ENCODE peak calls at places on chromosome 1, in six cellular contexts. D is hepatocyte, K is left ventricle myocardium inferior, J is BJ, Q is SJCRH30, B is GM23248. X is an unnamed sample. For H3K27me3 and H3K36me3, the result is how much of the 10 kb centered on the place peaks cover.

GRCh38 chr1:86741947-86742572 is 37.7 kb downstream of the SH3GLB1 start:
- DNase-seq in D (peak), K (no peak), J (no peak), Q (no peak), B (peak), X (no peak)

GRCh38 chr1:110912784-110913183 is 39.8 kb downstream of the CD53 start:
- DNase-seq in D (no peak), K (no peak), J (no peak), Q (no peak), B (no peak), X (no peak)

GRCh38 chr1:84834419-84835064 is 58.5 kb downstream of the LPAR3 start:
- DNase-seq in D (no peak), K (no peak), J (no peak), Q (no peak), B (peak), X (no peak)

GRCh38 chr1:184060316-184060715 is 8.8 kb downstream of the TSEN15 start:
- DNase-seq in D (no peak), K (no peak), J (no peak), Q (no peak), B (peak), X (no peak)

GRCh38 chr1:49630156-49630555 is 393.6 kb downstream of the AGBL4 start:
- DNase-seq in D (no peak), K (no peak), J (no peak), Q (no peak), B (no peak), X (no peak)

GRCh38 chr1:115677172-115677542 is 35.4 kb downstream of the VANGL1 start:
- DNase-seq in D (no peak), K (no peak), J (no peak), Q (peak), B (no peak), X (no peak)

GRCh38 chr1:101237229-101237837 is 514 bp downstream of the S1PR1 start:
- DNase-seq in D (no peak), K (no peak), J (no peak), Q (peak), B (peak), X (no peak)

GRCh38 chr1:156706647-156707008 is 1.2 kb upstream of the CRABP2 start:
- DNase-seq in D (peak), K (peak), J (no peak), Q (peak), B (peak), X (peak)

GRCh38 chr1:108149796-108150467 is 50.2 kb downstream of the SLC25A24 start:
- DNase-seq in D (no peak), K (no peak), J (peak), Q (no peak), B (peak), X (no peak)

GRCh38 chr1:161480381-161481035 is 24.7 kb upstream of the FCGR2A start:
- DNase-seq in D (no peak), K (no peak), J (no peak), Q (no peak), B (no peak), X (no peak)

GRCh38 chr1:235304549-235305451 is 23.2 kb downstream of the ARID4B start:
- DNase-seq in D (no peak), K (no peak), J (no peak), Q (no peak), B (peak), X (no peak)

GRCh38 chr1:15603050-15603965 is 13.9 kb upstream of the DDI2 start:
- DNase-seq in D (peak), K (peak), J (peak), Q (peak), B (peak), X (peak)

GRCh38 chr1:119551218-119551617 is 44.2 kb downstream of the HSD3B1 start:
- DNase-seq in D (no peak), K (no peak), J (no peak), Q (no peak), B (no peak), X (no peak)

GRCh38 chr1:103496014-103496635 is 29.4 kb upstream of the RNPC3 start:
- DNase-seq in D (no peak), K (no peak), J (peak), Q (no peak), B (peak), X (no peak)

GRCh38 chr1:91697322-91698260 is 188.4 kb downstream of the TGFBR3 start:
- DNase-seq in D (no peak), K (no peak), J (no peak), Q (no peak), B (peak), X (no peak)

GRCh38 chr1:153288634-153289275 is 24.0 kb downstream of the PGLYRP3 start:
- DNase-seq in D (no peak), K (no peak), J (no peak), Q (peak), B (peak), X (peak)

GRCh38 chr1:227786673-227787512 is 28.6 kb upstream of the PRSS38 start:
- DNase-seq in D (no peak), K (no peak), J (no peak), Q (no peak), B (peak), X (peak)

GRCh38 chr1:89598450-89599331 is 34.2 kb upstream of the LRRC8C start:
- DNase-seq in D (peak), K (no peak), J (no peak), Q (no peak), B (peak), X (peak)

GRCh38 chr1:221187174-221187573 is 307.9 kb downstream of the HLX start:
- DNase-seq in D (no peak), K (no peak), J (no peak), Q (no peak), B (no peak), X (no peak)

GRCh38 chr1:63068626-63069025 is 253.7 kb upstream of the FOXD3 start:
- DNase-seq in D (no peak), K (no peak), J (no peak), Q (no peak), B (peak), X (no peak)

GRCh38 chr1:53549287-53549686 is 90.1 kb downstream of the DMRTB1 start:
- DNase-seq in D (no peak), K (no peak), J (no peak), Q (no peak), B (no peak), X (no peak)

GRCh38 chr1:53524428-53525400 is 65.5 kb downstream of the DMRTB1 start:
- DNase-seq in D (no peak), K (peak), J (no peak), Q (peak), B (no peak), X (peak)

GRCh38 chr1:87598429-87598828 is 269.7 kb downstream of the LMO4 start:
- DNase-seq in D (no peak), K (no peak), J (no peak), Q (no peak), B (no peak), X (peak)

GRCh38 chr1:210151063-210151672 is 81.4 kb upstream of the SERTAD4 start:
- DNase-seq in D (no peak), K (no peak), J (no peak), Q (no peak), B (no peak), X (no peak)

GRCh38 chr1:235113183-235113917 is 15.3 kb downstream of the TOMM20 start:
- DNase-seq in D (no peak), K (no peak), J (no peak), Q (no peak), B (no peak), X (no peak)

GRCh38 chr1:7267493-7267892 is 482.2 kb downstream of the CAMTA1 start:
- DNase-seq in D (peak), K (no peak), J (no peak), Q (peak), B (peak), X (no peak)

DNA sequence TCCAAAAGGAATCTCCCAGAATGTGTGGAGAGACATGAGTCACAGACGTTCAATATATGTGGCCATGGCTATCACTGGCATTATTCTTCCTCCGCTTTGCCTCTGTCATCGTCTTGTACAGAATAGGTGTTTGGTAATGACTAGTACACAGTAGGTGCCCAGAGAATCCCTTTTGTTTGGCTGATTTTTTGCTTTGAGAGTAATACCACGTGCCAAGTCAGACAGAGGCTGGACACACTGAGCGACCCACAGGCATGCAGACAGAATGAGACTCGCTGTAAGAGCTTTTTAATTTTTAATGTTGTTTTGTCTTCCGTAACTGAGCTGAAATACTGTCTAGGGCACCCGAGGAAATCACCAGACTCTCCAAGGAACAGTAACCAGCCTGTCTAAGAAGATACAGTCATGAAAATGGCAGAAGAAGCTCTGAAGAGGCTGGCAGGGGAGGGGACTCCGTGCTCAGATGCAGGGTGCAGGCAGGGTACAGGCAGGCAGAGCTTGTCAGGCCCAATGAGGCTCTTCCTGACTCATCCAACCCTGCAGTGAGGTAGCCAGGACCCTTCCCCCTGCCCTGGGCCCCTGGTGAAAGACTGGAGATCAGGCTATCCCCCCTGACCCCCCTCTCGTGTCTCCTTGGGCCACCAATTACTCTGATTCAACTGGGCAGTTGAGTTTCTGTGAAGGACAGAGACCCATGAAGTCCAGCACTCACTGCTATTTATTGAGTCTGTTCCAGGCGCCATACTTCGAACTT is 60.0 kb upstream of the ECE1 start:
- DNase-seq in D (no peak), K (no peak), J (no peak), Q (no peak), B (no peak), X (no peak)
- H3K4me3 ChIP-seq in D (no peak), K (no peak), J (no peak), Q (no peak), B (no peak), X (no peak)

GRCh38 chr1:203172184-203173115 is 3.2 kb downstream of the MYBPH start:
- DNase-seq in D (peak), K (peak), J (no peak), Q (peak), B (peak), X (peak)

GRCh38 chr1:203175237-203176181 is at the start of gene MYBPH:
- DNase-seq in D (no peak), K (peak), J (no peak), Q (no peak), B (no peak), X (peak)

GRCh38 chr1:203174324-203174985 is 1.2 kb downstream of the MYBPH start:
- DNase-seq in D (no peak), K (no peak), J (no peak), Q (no peak), B (no peak), X (peak)

GRCh38 chr1:203173156-203173555 is 2.5 kb downstream of the MYBPH start:
- DNase-seq in D (no peak), K (no peak), J (no peak), Q (no peak), B (no peak), X (no peak)

DNA sequence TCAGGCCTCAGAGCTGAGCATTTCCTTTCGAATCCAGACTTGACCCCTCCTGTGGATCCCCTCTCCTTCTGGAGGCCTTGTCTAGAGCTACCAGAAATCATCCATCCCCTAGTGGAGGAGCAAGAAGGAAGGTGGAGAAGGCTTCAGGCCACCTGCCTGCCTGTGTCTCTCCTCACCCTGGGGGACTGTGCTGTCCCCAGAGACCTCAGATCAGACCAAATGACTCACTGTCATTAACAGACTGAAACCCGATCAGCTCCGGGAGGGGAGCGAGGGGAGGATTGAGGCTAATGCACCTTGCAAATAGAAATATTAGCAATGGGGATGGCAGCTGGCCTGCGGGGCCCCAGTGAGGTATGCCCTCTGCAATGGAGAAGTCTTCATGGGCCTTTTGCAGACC is 2.1 kb downstream of the MYBPH start:
- DNase-seq in D (no peak), K (no peak), J (no peak), Q (peak), B (no peak), X (peak)
- H3K27me3 ChIP-seq in D (under half), K (under half), J (under half), Q (under half), B (under half), X (under half)

GRCh38 chr1:26752519-26752918 is 35.2 kb upstream of the PIGV start:
- DNase-seq in D (no peak), K (peak), J (no peak), Q (no peak), B (no peak), X (no peak)
- H3K36me3 ChIP-seq in D (under half), K (under half), J (under half), Q (half or more), B (under half), X (under half)

DNA sequence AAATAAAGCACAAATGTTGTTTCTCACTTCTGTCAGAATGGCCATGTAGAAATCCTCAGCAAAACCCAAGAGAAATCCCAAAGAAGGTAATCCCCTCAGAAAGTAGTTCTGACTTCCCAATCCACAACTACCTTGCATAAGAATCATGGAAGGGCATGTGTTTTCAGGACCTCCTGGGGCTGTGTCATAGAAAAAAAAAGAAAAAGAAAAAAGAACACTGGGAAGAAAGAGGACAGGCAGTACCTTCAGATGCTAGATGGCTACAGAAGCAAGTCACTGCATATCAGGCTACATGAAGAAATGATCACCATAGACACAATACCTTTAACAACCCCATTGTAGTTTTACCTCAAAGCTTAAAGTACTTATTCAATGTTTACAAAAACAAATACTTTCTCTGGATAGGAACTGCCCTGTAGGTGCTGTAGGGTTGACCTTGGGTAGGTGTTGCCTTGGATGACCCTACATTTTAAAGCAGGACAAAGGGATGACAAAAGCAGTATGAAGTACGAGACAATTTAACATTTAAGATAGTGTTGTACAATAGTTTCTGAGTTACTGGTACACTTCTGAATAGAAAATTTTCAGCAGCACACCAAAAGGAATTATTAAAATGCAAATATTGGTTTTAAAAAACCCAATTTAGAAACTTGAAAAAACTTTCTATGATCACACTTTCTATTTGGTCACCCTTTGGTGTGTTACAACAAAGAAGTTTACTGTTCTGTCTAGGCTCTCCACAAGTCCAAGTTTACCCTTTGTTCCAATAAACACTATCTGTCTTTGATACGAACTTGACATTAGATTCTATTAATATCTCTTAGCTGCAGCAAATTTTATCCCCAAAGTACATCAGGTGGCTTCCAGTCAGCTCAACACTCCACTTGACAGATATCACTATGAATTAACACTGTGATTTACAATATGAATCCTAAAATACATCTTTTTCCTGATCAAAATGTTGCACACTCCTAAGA is 5.0 kb downstream of the TRIT1 start:
- DNase-seq in D (no peak), K (no peak), J (no peak), Q (no peak), B (no peak), X (peak)
- H3K4me3 ChIP-seq in D (no peak), K (no peak), J (no peak), Q (no peak), B (no peak), X (no peak)

GRCh38 chr1:232271991-232272589 is 357.8 kb downstream of the SIPA1L2 start:
- DNase-seq in D (peak), K (peak), J (no peak), Q (peak), B (no peak), X (peak)
- H3K27me3 ChIP-seq in D (under half), K (under half), J (under half), Q (under half), B (under half), X (under half)

GRCh38 chr1:114262314-114262960 is 108.8 kb upstream of the SYT6 start:
- DNase-seq in D (no peak), K (no peak), J (no peak), Q (no peak), B (no peak), X (no peak)
- H3K36me3 ChIP-seq in D (under half), K (under half), J (under half), Q (under half), B (under half), X (under half)

GRCh38 chr1:230642263-230642959 is at the start of gene COG2:
- DNase-seq in D (peak), K (peak), J (peak), Q (peak), B (peak), X (peak)

GRCh38 chr1:230641900-230642262 is 400 bp upstream of the COG2 start:
- DNase-seq in D (no peak), K (no peak), J (no peak), Q (no peak), B (no peak), X (no peak)

GRCh38 chr1:230641346-230641745 is 935 bp upstream of the COG2 start:
- DNase-seq in D (no peak), K (no peak), J (no peak), Q (no peak), B (peak), X (no peak)

GRCh38 chr1:230646710-230647302 is 4.5 kb downstream of the COG2 start:
- DNase-seq in D (no peak), K (no peak), J (no peak), Q (no peak), B (no peak), X (no peak)

GRCh38 chr1:230643887-230644286 is 1.6 kb downstream of the COG2 start:
- DNase-seq in D (peak), K (no peak), J (no peak), Q (no peak), B (peak), X (no peak)
- H3K4me3 ChIP-seq in D (peak), K (peak), J (no peak), Q (no peak), B (peak), X (no peak)

DNA sequence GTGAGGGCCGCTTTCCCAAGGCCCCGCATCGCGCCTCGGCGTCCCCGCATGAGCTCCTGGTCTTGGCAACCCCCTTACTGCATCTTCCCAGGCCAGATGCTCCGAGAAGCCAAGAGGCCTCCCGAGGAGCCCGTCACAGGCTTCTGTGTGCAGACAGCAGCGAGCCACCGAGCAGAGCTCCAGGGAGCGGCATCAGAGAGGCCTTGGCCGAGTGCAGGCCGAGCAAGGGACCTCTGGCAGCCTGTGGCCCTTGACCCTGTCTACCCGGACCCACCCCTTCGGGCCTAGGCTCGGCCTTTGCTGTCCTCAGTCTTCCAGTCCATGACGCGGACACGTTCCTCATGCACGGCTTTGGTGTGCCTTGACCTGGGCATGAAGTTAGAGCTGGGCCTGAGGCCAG is 63.5 kb downstream of the MORN1 start:
- DNase-seq in D (no peak), K (no peak), J (no peak), Q (no peak), B (no peak), X (no peak)
- H3K27me3 ChIP-seq in D (under half), K (under half), J (under half), Q (under half), B (under half), X (under half)

X was measured in H7.